ENCODE peak calls at places on chromosomes 7 and 10, in five cellular contexts. One of them, this sample, is unnamed.
A peak's percentile ranks its signal among the peaks of the same experiment; 100 is the strongest.

GRCh38 chr10:22335204-22335956 is 9.9 kb upstream of the SPAG6 start:
- DNase-seq in A549: peak; percentile 52
- DNase-seq in H1: no peak
- DNase-seq in HepG2: no peak
- DNase-seq in GM12878: no peak
- DNase-seq in this sample: no peak

GRCh38 chr10:70879244-70879643 is 9.1 kb downstream of the PCBD1 start:
- DNase-seq in A549: no peak
- DNase-seq in H1: no peak
- DNase-seq in HepG2: no peak
- DNase-seq in GM12878: no peak
- DNase-seq in this sample: no peak

GRCh38 chr7:130961128-130961601 is 227.2 kb upstream of the KLF14 start:
- DNase-seq in A549: no peak
- DNase-seq in H1: no peak
- DNase-seq in HepG2: no peak
- DNase-seq in GM12878: peak; percentile 98
- DNase-seq in this sample: no peak

GRCh38 chr7:101533103-101533465 is 96.0 kb downstream of the MYL10 start:
- DNase-seq in A549: no peak
- DNase-seq in H1: no peak
- DNase-seq in HepG2: no peak
- DNase-seq in GM12878: no peak
- DNase-seq in this sample: no peak

GRCh38 chr10:124648738-124649137 is 95.4 kb downstream of the FAM53B start:
- DNase-seq in A549: no peak
- DNase-seq in H1: no peak
- DNase-seq in HepG2: no peak
- DNase-seq in GM12878: peak; percentile 33
- DNase-seq in this sample: peak; percentile 84

GRCh38 chr7:36300696-36301350 is 88.8 kb upstream of the ANLN start:
- DNase-seq in A549: no peak
- DNase-seq in H1: no peak
- DNase-seq in HepG2: no peak
- DNase-seq in GM12878: no peak
- DNase-seq in this sample: no peak

GRCh38 chr10:109428775-109429480 is 494.4 kb downstream of the XPNPEP1 start:
- DNase-seq in A549: no peak
- DNase-seq in H1: no peak
- DNase-seq in HepG2: no peak
- DNase-seq in GM12878: no peak
- DNase-seq in this sample: no peak

GRCh38 chr10:52217531-52217930 is 96.5 kb upstream of the DKK1 start:
- DNase-seq in A549: no peak
- DNase-seq in H1: no peak
- DNase-seq in HepG2: no peak
- DNase-seq in GM12878: no peak
- DNase-seq in this sample: no peak

GRCh38 chr7:5429857-5430611 is 6.4 kb upstream of the TNRC18 start:
- DNase-seq in A549: no peak
- DNase-seq in H1: no peak
- DNase-seq in HepG2: no peak
- DNase-seq in GM12878: no peak
- DNase-seq in this sample: no peak

GRCh38 chr7:26151096-26151495 is 902 bp upstream of the NFE2L3 start:
- DNase-seq in A549: no peak
- DNase-seq in H1: no peak
- DNase-seq in HepG2: no peak
- DNase-seq in GM12878: no peak
- DNase-seq in this sample: no peak

GRCh38 chr7:150401424-150401790 is 22.3 kb downstream of the ZNF775 start:
- DNase-seq in A549: no peak
- DNase-seq in H1: no peak
- DNase-seq in HepG2: no peak
- DNase-seq in GM12878: no peak
- DNase-seq in this sample: no peak

GRCh38 chr10:83222300-83222699 is 917.0 kb upstream of the GHITM start:
- DNase-seq in A549: no peak
- DNase-seq in H1: no peak
- DNase-seq in HepG2: no peak
- DNase-seq in GM12878: no peak
- DNase-seq in this sample: no peak

GRCh38 chr7:157490465-157490912 is 153.7 kb downstream of the DNAJB6 start:
- DNase-seq in A549: peak; percentile 77
- DNase-seq in H1: no peak
- DNase-seq in HepG2: peak; percentile 66
- DNase-seq in GM12878: peak; percentile 25
- DNase-seq in this sample: peak; percentile 60

GRCh38 chr10:14601872-14602725 is 172.6 kb downstream of the FAM107B start:
- DNase-seq in A549: peak; percentile 61
- DNase-seq in H1: no peak
- DNase-seq in HepG2: peak; percentile 72
- DNase-seq in GM12878: peak; percentile 62
- DNase-seq in this sample: peak; percentile 13

GRCh38 chr7:48140001-48140681 is 31.1 kb upstream of the ABCA13 start:
- DNase-seq in A549: no peak
- DNase-seq in H1: no peak
- DNase-seq in HepG2: peak; percentile 99
- DNase-seq in GM12878: no peak
- DNase-seq in this sample: no peak

GRCh38 chr10:75466886-75467285 is 35.5 kb downstream of the LRMDA start:
- DNase-seq in A549: no peak
- DNase-seq in H1: no peak
- DNase-seq in HepG2: no peak
- DNase-seq in GM12878: no peak
- DNase-seq in this sample: no peak

GRCh38 chr10:73586583-73586984 is 4.6 kb downstream of the USP54 start:
- DNase-seq in A549: no peak
- DNase-seq in H1: no peak
- DNase-seq in HepG2: peak; percentile 93
- DNase-seq in GM12878: no peak
- DNase-seq in this sample: peak; percentile 28

GRCh38 chr10:109773818-109774440 is 149.4 kb downstream of the XPNPEP1 start:
- DNase-seq in A549: peak; percentile 7
- DNase-seq in H1: no peak
- DNase-seq in HepG2: peak; percentile 26
- DNase-seq in GM12878: no peak
- DNase-seq in this sample: peak; percentile 16

GRCh38 chr7:156376317-156376716 is 264.3 kb upstream of the RNF32 start:
- DNase-seq in A549: no peak
- DNase-seq in H1: no peak
- DNase-seq in HepG2: no peak
- DNase-seq in GM12878: no peak
- DNase-seq in this sample: no peak

GRCh38 chr7:72785166-72785955 is 42.6 kb downstream of the TYW1B start:
- DNase-seq in A549: no peak
- DNase-seq in H1: no peak
- DNase-seq in HepG2: no peak
- DNase-seq in GM12878: no peak
- DNase-seq in this sample: no peak

GRCh38 chr10:63670291-63670898 is 149.2 kb downstream of the REEP3 start:
- DNase-seq in A549: no peak
- DNase-seq in H1: no peak
- DNase-seq in HepG2: no peak
- DNase-seq in GM12878: no peak
- DNase-seq in this sample: no peak

GRCh38 chr10:30433779-30434272 is at the start of gene MAP3K8:
- DNase-seq in A549: peak; percentile 83
- DNase-seq in H1: peak; percentile 56
- DNase-seq in HepG2: peak; percentile 89
- DNase-seq in GM12878: peak; percentile 84
- DNase-seq in this sample: peak; percentile 68

GRCh38 chr10:128047991-128048826 is 78.0 kb downstream of the MKI67 start:
- DNase-seq in A549: no peak
- DNase-seq in H1: no peak
- DNase-seq in HepG2: peak; percentile 45
- DNase-seq in GM12878: no peak
- DNase-seq in this sample: no peak

GRCh38 chr10:124745678-124746077 is 1.5 kb upstream of the FAM53B start:
- DNase-seq in A549: peak; percentile 49
- DNase-seq in H1: no peak
- DNase-seq in HepG2: peak; percentile 56
- DNase-seq in GM12878: no peak
- DNase-seq in this sample: peak; percentile 20

GRCh38 chr7:152556013-152556412 is 119.9 kb downstream of the XRCC2 start:
- DNase-seq in A549: no peak
- DNase-seq in H1: no peak
- DNase-seq in HepG2: no peak
- DNase-seq in GM12878: no peak
- DNase-seq in this sample: no peak

GRCh38 chr7:2645274-2645868 is 13.6 kb downstream of the TTYH3 start:
- DNase-seq in A549: no peak
- DNase-seq in H1: no peak
- DNase-seq in HepG2: no peak
- DNase-seq in GM12878: no peak
- DNase-seq in this sample: no peak

GRCh38 chr7:2720024-2720423 is 32.0 kb downstream of the AMZ1 start:
- DNase-seq in A549: no peak
- DNase-seq in H1: no peak
- DNase-seq in HepG2: no peak
- DNase-seq in GM12878: no peak
- DNase-seq in this sample: no peak

GRCh38 chr10:46298346-46299266 is 11.8 kb downstream of the ANTXRL start:
- DNase-seq in A549: no peak
- DNase-seq in H1: no peak
- DNase-seq in HepG2: no peak
- DNase-seq in GM12878: no peak
- DNase-seq in this sample: no peak

DNA sequence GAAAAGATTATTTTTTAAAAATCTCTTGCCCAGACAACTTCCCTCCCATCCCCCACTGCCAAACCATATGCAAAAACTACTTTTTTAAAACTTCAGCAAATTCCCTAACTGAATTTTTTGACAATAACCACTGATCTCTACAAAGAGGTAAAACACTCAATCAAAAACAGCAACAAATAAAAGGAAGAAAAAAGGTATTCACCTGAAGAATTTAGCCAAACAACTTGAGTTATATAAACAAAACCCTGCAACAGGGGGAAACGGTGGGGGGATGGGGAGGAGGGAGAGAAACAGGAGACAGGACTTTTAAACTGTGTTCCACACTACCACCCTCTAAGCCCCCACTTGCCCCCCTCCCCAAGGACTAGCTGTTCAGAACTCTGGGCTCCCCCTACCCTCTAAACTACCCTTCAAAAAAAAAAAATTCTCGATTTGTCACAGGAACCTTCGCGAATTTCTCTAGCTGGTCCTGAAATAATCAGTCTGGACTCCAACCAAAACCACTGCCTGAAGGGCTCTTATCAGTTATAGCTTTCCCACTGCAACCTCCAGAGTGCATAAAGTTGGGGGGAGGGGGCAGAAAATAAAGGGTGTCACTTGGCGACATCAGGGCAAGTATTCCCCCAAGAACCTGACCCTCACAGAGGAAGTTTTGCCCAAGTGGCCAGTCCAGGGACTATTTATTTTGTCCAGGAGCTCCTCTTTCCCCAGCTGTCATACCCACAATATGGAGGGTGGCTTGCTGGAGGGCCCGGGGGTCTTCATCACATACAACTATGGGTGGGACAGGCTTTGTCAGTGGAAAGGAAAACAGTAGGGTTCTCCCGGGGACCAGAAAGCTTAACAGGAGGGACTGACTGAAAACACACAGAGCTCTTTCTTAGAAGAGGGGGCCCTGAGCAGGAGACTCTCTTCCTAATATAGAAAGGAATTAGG is 1.4 kb downstream of the UBE2H start:
- DNase-seq in A549: no peak
- DNase-seq in H1: no peak
- DNase-seq in HepG2: no peak
- DNase-seq in GM12878: no peak
- DNase-seq in this sample: peak; percentile 60
- TF ChIP-seq HDAC2 in A549: no peak
- TF ChIP-seq HDAC2 in H1: no peak
- TF ChIP-seq HDAC2 in HepG2: no peak
- TF ChIP-seq HDAC2 in GM12878: no peak
- TF ChIP-seq HDAC2 in this sample: peak; percentile 38

GRCh38 chr7:95434501-95435421 is at the start of gene PON2:
- DNase-seq in A549: peak; percentile 79
- DNase-seq in H1: peak; percentile 53
- DNase-seq in HepG2: peak; percentile 90
- DNase-seq in GM12878: peak; percentile 55
- DNase-seq in this sample: peak; percentile 80
- TF ChIP-seq HDAC2 in A549: no peak
- TF ChIP-seq HDAC2 in H1: no peak
- TF ChIP-seq HDAC2 in HepG2: peak; percentile 30
- TF ChIP-seq HDAC2 in GM12878: no peak
- TF ChIP-seq HDAC2 in this sample: no peak

GRCh38 chr10:28676968-28677888 is at the start of gene BAMBI:
- DNase-seq in A549: peak; percentile 49
- DNase-seq in H1: peak; percentile 84
- DNase-seq in HepG2: peak; percentile 81
- DNase-seq in GM12878: no peak
- DNase-seq in this sample: peak; percentile 95
- TF ChIP-seq HDAC2 in A549: no peak
- TF ChIP-seq HDAC2 in H1: no peak
- TF ChIP-seq HDAC2 in HepG2: no peak
- TF ChIP-seq HDAC2 in GM12878: no peak
- TF ChIP-seq HDAC2 in this sample: no peak

DNA sequence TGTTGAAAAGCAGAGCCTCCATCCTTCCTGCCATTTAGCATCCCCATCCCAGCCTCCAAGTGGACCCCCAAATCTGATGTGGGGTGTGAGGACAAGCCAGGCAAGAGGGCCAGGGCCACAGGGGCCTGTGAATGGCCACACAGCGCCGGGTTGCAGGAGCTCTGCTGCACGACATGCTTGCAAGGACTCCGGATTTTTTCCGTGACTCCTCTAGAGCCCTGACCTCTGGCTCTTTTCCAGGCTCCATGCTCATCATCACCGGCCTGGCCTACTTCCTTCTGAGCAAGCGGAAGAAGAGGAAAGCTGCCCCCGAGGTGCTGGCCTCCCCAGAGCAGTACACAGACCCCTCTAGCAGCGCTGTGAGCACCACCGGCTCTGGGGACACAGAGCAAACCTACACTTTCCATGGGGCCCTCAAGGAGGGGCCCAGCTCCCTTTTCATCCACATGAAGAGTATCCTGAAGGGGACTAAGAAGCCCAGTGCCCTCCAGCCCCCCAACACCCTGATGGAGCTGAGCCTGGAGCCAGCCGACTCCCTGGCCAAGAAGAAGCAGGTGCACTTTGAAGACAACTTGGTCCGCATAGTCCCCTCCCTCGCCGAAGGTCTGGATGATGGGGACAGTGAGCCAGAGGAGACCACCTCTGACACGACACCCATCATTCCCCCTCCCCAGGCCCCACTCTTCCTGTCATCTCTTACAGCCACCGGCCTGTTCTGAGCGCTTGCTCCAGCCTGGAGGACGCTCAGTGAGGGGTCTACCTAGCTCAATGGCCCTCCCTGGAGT is 23.5 kb downstream of the TMEM72 start:
- DNase-seq in A549: no peak
- DNase-seq in H1: no peak
- DNase-seq in HepG2: no peak
- DNase-seq in GM12878: no peak
- DNase-seq in this sample: no peak
- TF ChIP-seq HDAC2 in A549: no peak
- TF ChIP-seq HDAC2 in H1: no peak
- TF ChIP-seq HDAC2 in HepG2: no peak
- TF ChIP-seq HDAC2 in GM12878: no peak
- TF ChIP-seq HDAC2 in this sample: no peak